ENCODE peak calls at places on chromosomes 7 and 10, in five cellular contexts. V, Z, W, F and R are unnamed samples.

GRCh38 chr7:23664122-23664521 is 15.9 kb upstream of the FAM221A start:
- DNase-seq in V (no peak), Z (no peak), W (no peak), F (no peak), R (no peak)

GRCh38 chr10:4391683-4392082 is 434.3 kb upstream of the AKR1E2 start:
- DNase-seq in V (no peak), Z (no peak), W (no peak), F (no peak), R (peak)

GRCh38 chr10:13779748-13780147 is 193.0 kb downstream of the PRPF18 start:
- DNase-seq in V (no peak), Z (no peak), W (no peak), F (no peak), R (no peak)

GRCh38 chr7:117158941-117159705 is 163.7 kb downstream of the WNT2 start:
- DNase-seq in V (no peak), Z (no peak), W (no peak), F (no peak), R (no peak)

GRCh38 chr7:108643136-108643535 is 73.5 kb downstream of the DNAJB9 start:
- DNase-seq in V (no peak), Z (no peak), W (no peak), F (no peak), R (no peak)

GRCh38 chr10:88082806-88083596 is 219.6 kb downstream of the PTEN start:
- DNase-seq in V (no peak), Z (no peak), W (no peak), F (no peak), R (no peak)

GRCh38 chr10:122441961-122442360 is 12.5 kb upstream of the ARMS2 start:
- DNase-seq in V (no peak), Z (no peak), W (no peak), F (peak), R (no peak)

GRCh38 chr7:108459922-108460551 is 3.8 kb upstream of the NRCAM start:
- DNase-seq in V (no peak), Z (peak), W (no peak), F (no peak), R (peak)

GRCh38 chr10:95290446-95290800 is 380 bp downstream of the PDLIM1 start:
- DNase-seq in V (no peak), Z (no peak), W (no peak), F (no peak), R (no peak)

GRCh38 chr10:60964257-60965235 is 20.6 kb upstream of the RHOBTB1 start:
- DNase-seq in V (peak), Z (peak), W (peak), F (peak), R (peak)

GRCh38 chr10:87705339-87705738 is 45.7 kb downstream of the PAPSS2 start:
- DNase-seq in V (no peak), Z (no peak), W (no peak), F (peak), R (no peak)

GRCh38 chr7:139471740-139472353 is 11.6 kb downstream of the KLRG2 start:
- DNase-seq in V (no peak), Z (no peak), W (no peak), F (no peak), R (no peak)

GRCh38 chr7:102321351-102322201 is 34.7 kb downstream of the SPDYE6 start:
- DNase-seq in V (no peak), Z (no peak), W (no peak), F (no peak), R (no peak)

GRCh38 chr10:98321203-98321780 is 53.3 kb upstream of the LOXL4 start:
- DNase-seq in V (no peak), Z (no peak), W (no peak), F (no peak), R (no peak)

GRCh38 chr10:77925795-77926565 is 575 bp downstream of the DLG5 start:
- DNase-seq in V (peak), Z (peak), W (peak), F (peak), R (peak)

GRCh38 chr10:103083977-103084320 is 109.1 kb downstream of the NT5C2 start:
- DNase-seq in V (no peak), Z (no peak), W (no peak), F (no peak), R (no peak)